ENCODE peak calls at places on chromosomes 12 and 14, in four cellular contexts. One of them, this sample, is unnamed.

GRCh38 chr14:52046376-52046917 is 22.4 kb downstream of the NID2 start:
- DNase-seq in stomach: no peak
- DNase-seq in sigmoid colon: no peak
- DNase-seq in HCT116: no peak
- DNase-seq in this sample: no peak

GRCh38 chr14:67510121-67510520 is 21.6 kb upstream of the TMEM229B start:
- DNase-seq in stomach: no peak
- DNase-seq in sigmoid colon: no peak
- DNase-seq in HCT116: no peak
- DNase-seq in this sample: no peak

GRCh38 chr12:116640320-116640719 is 81.1 kb downstream of the MAP1LC3B2 start:
- DNase-seq in stomach: no peak
- DNase-seq in sigmoid colon: no peak
- DNase-seq in HCT116: no peak
- DNase-seq in this sample: no peak

GRCh38 chr14:105149146-105149781 is 19.3 kb downstream of the JAG2 start:
- DNase-seq in stomach: no peak
- DNase-seq in sigmoid colon: no peak
- DNase-seq in HCT116: no peak
- DNase-seq in this sample: no peak

GRCh38 chr14:51188566-51189185 is 51.4 kb upstream of the TMX1 start:
- DNase-seq in stomach: no peak
- DNase-seq in sigmoid colon: no peak
- DNase-seq in HCT116: no peak
- DNase-seq in this sample: peak; percentile 9

GRCh38 chr14:51652168-51653095 is 722 bp downstream of the FRMD6 start:
- DNase-seq in stomach: peak; percentile 38
- DNase-seq in sigmoid colon: peak; percentile 76
- DNase-seq in HCT116: no peak
- DNase-seq in this sample: peak; percentile 40

GRCh38 chr12:44021471-44021971 is 185.6 kb downstream of the TMEM117 start:
- DNase-seq in stomach: no peak
- DNase-seq in sigmoid colon: no peak
- DNase-seq in HCT116: no peak
- DNase-seq in this sample: no peak

GRCh38 chr12:100442403-100442802 is 31.3 kb upstream of the NR1H4 start:
- DNase-seq in stomach: no peak
- DNase-seq in sigmoid colon: no peak
- DNase-seq in HCT116: no peak
- DNase-seq in this sample: no peak

GRCh38 chr12:54865683-54866324 is 11.5 kb downstream of the MUCL1 start:
- DNase-seq in stomach: no peak
- DNase-seq in sigmoid colon: no peak
- DNase-seq in HCT116: no peak
- DNase-seq in this sample: no peak

GRCh38 chr14:104794099-104794498 is 1.4 kb downstream of the AKT1 start:
- DNase-seq in stomach: peak; percentile 52
- DNase-seq in sigmoid colon: no peak
- DNase-seq in HCT116: no peak
- DNase-seq in this sample: no peak

GRCh38 chr14:100775351-100775830 is 48.7 kb downstream of the DLK1 start:
- DNase-seq in stomach: no peak
- DNase-seq in sigmoid colon: peak; percentile 32
- DNase-seq in HCT116: no peak
- DNase-seq in this sample: no peak

GRCh38 chr12:89856431-89856830 is 147.8 kb upstream of the ATP2B1 start:
- DNase-seq in stomach: no peak
- DNase-seq in sigmoid colon: no peak
- DNase-seq in HCT116: no peak
- DNase-seq in this sample: no peak

GRCh38 chr14:85010186-85010585 is 519.8 kb upstream of the FLRT2 start:
- DNase-seq in stomach: no peak
- DNase-seq in sigmoid colon: no peak
- DNase-seq in HCT116: no peak
- DNase-seq in this sample: no peak

GRCh38 chr14:47194051-47194450 is 481.4 kb downstream of the MDGA2 start:
- DNase-seq in stomach: no peak
- DNase-seq in sigmoid colon: no peak
- DNase-seq in HCT116: no peak
- DNase-seq in this sample: no peak

GRCh38 chr12:27018071-27018470 is 3.9 kb upstream of the TM7SF3 start:
- DNase-seq in stomach: no peak
- DNase-seq in sigmoid colon: no peak
- DNase-seq in HCT116: no peak
- DNase-seq in this sample: no peak

GRCh38 chr12:52086366-52086765 is 6.9 kb downstream of the SMIM41 start:
- DNase-seq in stomach: no peak
- DNase-seq in sigmoid colon: no peak
- DNase-seq in HCT116: no peak
- DNase-seq in this sample: peak; percentile 81

GRCh38 chr12:55515696-55516095 is 23.5 kb downstream of the OR6C68 start:
- DNase-seq in stomach: no peak
- DNase-seq in sigmoid colon: no peak
- DNase-seq in HCT116: no peak
- DNase-seq in this sample: no peak

GRCh38 chr12:95699579-95699978 is 91.0 kb downstream of the NTN4 start:
- DNase-seq in stomach: no peak
- DNase-seq in sigmoid colon: no peak
- DNase-seq in HCT116: no peak
- DNase-seq in this sample: no peak

GRCh38 chr12:46208370-46208769 is 60.5 kb downstream of the SLC38A1 start:
- DNase-seq in stomach: no peak
- DNase-seq in sigmoid colon: no peak
- DNase-seq in HCT116: no peak
- DNase-seq in this sample: no peak

GRCh38 chr12:100534625-100535227 is 38.8 kb upstream of the GAS2L3 start:
- DNase-seq in stomach: no peak
- DNase-seq in sigmoid colon: no peak
- DNase-seq in HCT116: no peak
- DNase-seq in this sample: no peak

GRCh38 chr12:51839310-51839943 is 9.1 kb downstream of the FIGNL2 start:
- DNase-seq in stomach: no peak
- DNase-seq in sigmoid colon: no peak
- DNase-seq in HCT116: no peak
- DNase-seq in this sample: no peak

GRCh38 chr12:77924703-77925102 is 94.0 kb downstream of the NAV3 start:
- DNase-seq in stomach: no peak
- DNase-seq in sigmoid colon: no peak
- DNase-seq in HCT116: no peak
- DNase-seq in this sample: no peak

GRCh38 chr12:28340261-28340660 is 150.0 kb downstream of the CCDC91 start:
- DNase-seq in stomach: no peak
- DNase-seq in sigmoid colon: no peak
- DNase-seq in HCT116: no peak
- DNase-seq in this sample: no peak

GRCh38 chr12:8011331-8011730 is 21.2 kb upstream of the FOXJ2 start:
- DNase-seq in stomach: no peak
- DNase-seq in sigmoid colon: no peak
- DNase-seq in HCT116: no peak
- DNase-seq in this sample: no peak

GRCh38 chr12:84658877-84659276 is 253.7 kb downstream of the SLC6A15 start:
- DNase-seq in stomach: no peak
- DNase-seq in sigmoid colon: no peak
- DNase-seq in HCT116: no peak
- DNase-seq in this sample: no peak

GRCh38 chr12:102144221-102144620 is 24.2 kb downstream of the PARPBP start:
- DNase-seq in stomach: no peak
- DNase-seq in sigmoid colon: no peak
- DNase-seq in HCT116: no peak
- DNase-seq in this sample: no peak

GRCh38 chr12:93860659-93861373 is 183.6 kb downstream of the CRADD start:
- DNase-seq in stomach: no peak
- DNase-seq in sigmoid colon: no peak
- DNase-seq in HCT116: no peak
- DNase-seq in this sample: no peak

GRCh38 chr14:98347686-98348085 is 924.3 kb downstream of the BCL11B start:
- DNase-seq in stomach: no peak
- DNase-seq in sigmoid colon: no peak
- DNase-seq in HCT116: no peak
- DNase-seq in this sample: no peak

DNA sequence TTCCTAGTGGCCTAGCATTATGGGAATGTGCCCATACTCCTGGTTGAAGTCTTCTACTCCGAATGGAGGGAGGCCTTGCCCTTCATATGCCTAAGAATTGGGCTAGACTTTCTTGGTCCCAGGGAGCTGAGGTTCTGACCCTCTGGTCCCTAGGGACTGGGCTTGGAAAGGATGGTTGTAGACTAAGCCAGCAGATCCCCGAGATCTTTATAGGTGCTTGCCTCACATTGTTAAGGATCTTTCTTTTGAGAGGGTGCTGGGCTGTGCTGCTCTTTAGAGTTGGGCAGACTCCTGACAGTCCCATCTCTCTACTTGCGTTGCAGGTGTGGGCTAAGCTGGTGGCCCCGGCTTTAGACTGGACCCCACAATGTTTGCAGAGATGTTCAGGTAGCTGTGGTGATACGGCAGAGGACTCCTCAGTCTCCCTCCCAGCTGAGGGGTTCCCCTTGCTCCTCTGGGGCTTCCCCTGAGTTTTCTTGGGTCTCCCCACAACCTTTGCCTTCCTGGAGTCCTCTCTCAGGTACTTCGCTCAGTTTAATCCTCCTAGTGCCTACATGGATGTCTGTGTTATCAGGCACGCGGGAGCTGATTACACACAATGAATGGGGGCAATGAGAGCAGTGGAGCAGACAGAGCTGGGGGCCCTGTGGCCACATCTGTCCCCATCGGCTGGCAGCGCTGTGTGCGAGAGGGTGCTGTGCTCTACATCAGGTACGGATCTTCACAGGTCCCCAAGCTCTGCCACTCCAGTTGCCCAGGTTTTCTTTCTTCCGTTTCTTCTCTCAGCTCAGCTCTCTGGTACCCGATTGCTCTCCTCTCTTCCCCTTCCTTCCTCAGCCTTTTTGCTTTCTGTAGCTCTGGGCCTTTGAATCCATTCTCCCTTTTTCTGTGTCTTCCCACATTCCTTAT is 1.3 kb downstream of the MBD6 start:
- DNase-seq in stomach: no peak
- DNase-seq in sigmoid colon: no peak
- DNase-seq in HCT116: no peak
- DNase-seq in this sample: no peak
- TF ChIP-seq POLR2AphosphoS5 in stomach: no peak
- TF ChIP-seq POLR2AphosphoS5 in sigmoid colon: no peak
- TF ChIP-seq POLR2AphosphoS5 in HCT116: no peak
- TF ChIP-seq POLR2AphosphoS5 in this sample: no peak

GRCh38 chr14:73142216-73142615 is 5.9 kb downstream of the PSEN1 start:
- DNase-seq in stomach: no peak
- DNase-seq in sigmoid colon: no peak
- DNase-seq in HCT116: no peak
- DNase-seq in this sample: no peak

GRCh38 chr14:73136085-73136386 is 271 bp upstream of the PSEN1 start:
- DNase-seq in stomach: no peak
- DNase-seq in sigmoid colon: no peak
- DNase-seq in HCT116: no peak
- DNase-seq in this sample: no peak

GRCh38 chr14:73133795-73134194 is 2.5 kb upstream of the PSEN1 start:
- DNase-seq in stomach: no peak
- DNase-seq in sigmoid colon: no peak
- DNase-seq in HCT116: no peak
- DNase-seq in this sample: no peak

GRCh38 chr14:73140924-73141323 is 4.6 kb downstream of the PSEN1 start:
- DNase-seq in stomach: no peak
- DNase-seq in sigmoid colon: no peak
- DNase-seq in HCT116: no peak
- DNase-seq in this sample: no peak

GRCh38 chr14:73136387-73137221 is at the start of gene PSEN1:
- DNase-seq in stomach: peak; percentile 98
- DNase-seq in sigmoid colon: peak; percentile 98
- DNase-seq in HCT116: peak; percentile 77
- DNase-seq in this sample: peak; percentile 95
- TF ChIP-seq POLR2A in stomach: no peak
- TF ChIP-seq POLR2A in sigmoid colon: peak; percentile 87
- TF ChIP-seq POLR2A in HCT116: peak; percentile 54
- TF ChIP-seq POLR2A in this sample: peak; percentile 92

DNA sequence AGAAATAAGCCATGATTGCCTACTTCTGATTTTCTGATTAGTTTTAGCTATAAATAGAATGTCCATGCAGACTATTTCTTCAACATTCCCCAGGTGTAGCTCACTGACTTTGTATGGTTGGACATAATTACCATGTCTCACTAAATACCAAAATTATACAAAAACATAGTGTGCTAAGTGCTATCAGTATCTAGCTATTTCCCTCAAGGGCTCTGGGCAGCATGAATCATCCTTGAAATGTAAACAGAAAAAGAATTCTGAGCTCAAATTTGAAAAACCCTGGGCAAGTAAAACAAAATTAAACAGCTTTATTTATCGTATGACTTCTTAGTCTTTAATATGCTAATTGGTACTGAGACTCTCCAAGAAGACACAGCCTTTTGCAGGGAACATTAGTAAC is 82.9 kb downstream of the SPATA7 start:
- DNase-seq in stomach: no peak
- DNase-seq in sigmoid colon: no peak
- DNase-seq in HCT116: no peak
- DNase-seq in this sample: no peak
- TF ChIP-seq POLR2AphosphoS5 in stomach: no peak
- TF ChIP-seq POLR2AphosphoS5 in sigmoid colon: no peak
- TF ChIP-seq POLR2AphosphoS5 in HCT116: no peak
- TF ChIP-seq POLR2AphosphoS5 in this sample: no peak

GRCh38 chr12:12993367-12993766 is 6.7 kb downstream of the HEBP1 start:
- DNase-seq in stomach: no peak
- DNase-seq in sigmoid colon: no peak
- DNase-seq in HCT116: no peak
- DNase-seq in this sample: no peak

GRCh38 chr12:12995088-12995487 is 5.0 kb downstream of the HEBP1 start:
- DNase-seq in stomach: no peak
- DNase-seq in sigmoid colon: no peak
- DNase-seq in HCT116: no peak
- DNase-seq in this sample: no peak

GRCh38 chr12:12996235-12996634 is 3.8 kb downstream of the HEBP1 start:
- DNase-seq in stomach: no peak
- DNase-seq in sigmoid colon: no peak
- DNase-seq in HCT116: no peak
- DNase-seq in this sample: no peak

GRCh38 chr12:12990700-12991468 is 9.2 kb downstream of the HEBP1 start:
- DNase-seq in stomach: no peak
- DNase-seq in sigmoid colon: no peak
- DNase-seq in HCT116: no peak
- DNase-seq in this sample: no peak

GRCh38 chr12:12992418-12993175 is 7.5 kb downstream of the HEBP1 start:
- DNase-seq in stomach: peak; percentile 35
- DNase-seq in sigmoid colon: peak; percentile 87
- DNase-seq in HCT116: no peak
- DNase-seq in this sample: no peak
- TF ChIP-seq POLR2A in stomach: no peak
- TF ChIP-seq POLR2A in sigmoid colon: no peak
- TF ChIP-seq POLR2A in HCT116: no peak
- TF ChIP-seq POLR2A in this sample: no peak

GRCh38 chr14:101836131-101836530 is 74.6 kb downstream of the PPP2R5C start:
- DNase-seq in stomach: no peak
- DNase-seq in sigmoid colon: peak; percentile 69
- DNase-seq in HCT116: no peak
- DNase-seq in this sample: no peak
- TF ChIP-seq POLR2AphosphoS5 in stomach: no peak
- TF ChIP-seq POLR2AphosphoS5 in sigmoid colon: no peak
- TF ChIP-seq POLR2AphosphoS5 in HCT116: no peak
- TF ChIP-seq POLR2AphosphoS5 in this sample: no peak